ENCODE peak calls at places on chromosomes 12 and 14, in seven cellular contexts. One of them, this sample, is unnamed.

GRCh38 chr12:75130811-75131210 is 78.8 kb downstream of the KCNC2 start:
- DNase-seq in left ventricle myocardium inferior: no peak
- DNase-seq in epithelial cell of esophagus: peak
- DNase-seq in memory B cell: no peak
- DNase-seq in posterior vena cava: no peak
- DNase-seq in stimulated activated CD8-positive, alpha-beta memory T cell treated with anti-CD3 and anti-CD28 coated beads, Interleukin-15, amount 100 ng/mL, for 24 hours: no peak
- DNase-seq in lung microvascular endothelial cell: no peak
- DNase-seq in this sample: no peak

GRCh38 chr14:34331728-34332623 is 130.1 kb downstream of the SPTSSA start:
- DNase-seq in epithelial cell of esophagus: peak
- DNase-seq in posterior vena cava: peak
- DNase-seq in stimulated activated CD8-positive, alpha-beta memory T cell treated with anti-CD3 and anti-CD28 coated beads, Interleukin-15, amount 100 ng/mL, for 24 hours: peak
- DNase-seq in lung microvascular endothelial cell: peak
- DNase-seq in memory B cell: peak
- DNase-seq in left ventricle myocardium inferior: peak
- DNase-seq in this sample: no peak

GRCh38 chr12:114711689-114712152 is 27.7 kb upstream of the TBX3 start:
- DNase-seq in memory B cell: no peak
- DNase-seq in left ventricle myocardium inferior: no peak
- DNase-seq in lung microvascular endothelial cell: no peak
- DNase-seq in stimulated activated CD8-positive, alpha-beta memory T cell treated with anti-CD3 and anti-CD28 coated beads, Interleukin-15, amount 100 ng/mL, for 24 hours: no peak
- DNase-seq in epithelial cell of esophagus: peak
- DNase-seq in posterior vena cava: no peak
- DNase-seq in this sample: no peak

GRCh38 chr12:101670007-101670671 is 27.3 kb upstream of the CHPT1 start:
- DNase-seq in posterior vena cava: no peak
- DNase-seq in lung microvascular endothelial cell: peak
- DNase-seq in left ventricle myocardium inferior: no peak
- DNase-seq in epithelial cell of esophagus: peak
- DNase-seq in memory B cell: peak
- DNase-seq in stimulated activated CD8-positive, alpha-beta memory T cell treated with anti-CD3 and anti-CD28 coated beads, Interleukin-15, amount 100 ng/mL, for 24 hours: no peak
- DNase-seq in this sample: peak

GRCh38 chr12:89980236-89980635 is 271.6 kb upstream of the ATP2B1 start:
- DNase-seq in stimulated activated CD8-positive, alpha-beta memory T cell treated with anti-CD3 and anti-CD28 coated beads, Interleukin-15, amount 100 ng/mL, for 24 hours: no peak
- DNase-seq in left ventricle myocardium inferior: no peak
- DNase-seq in epithelial cell of esophagus: peak
- DNase-seq in lung microvascular endothelial cell: peak
- DNase-seq in posterior vena cava: no peak
- DNase-seq in memory B cell: no peak
- DNase-seq in this sample: no peak

GRCh38 chr12:9134981-9135628 is 19.4 kb upstream of the A2M start:
- DNase-seq in left ventricle myocardium inferior: no peak
- DNase-seq in memory B cell: no peak
- DNase-seq in lung microvascular endothelial cell: peak
- DNase-seq in stimulated activated CD8-positive, alpha-beta memory T cell treated with anti-CD3 and anti-CD28 coated beads, Interleukin-15, amount 100 ng/mL, for 24 hours: no peak
- DNase-seq in epithelial cell of esophagus: peak
- DNase-seq in posterior vena cava: no peak
- DNase-seq in this sample: no peak

GRCh38 chr12:122983789-122984515 is 3.5 kb downstream of the ARL6IP4 start:
- DNase-seq in left ventricle myocardium inferior: no peak
- DNase-seq in memory B cell: no peak
- DNase-seq in lung microvascular endothelial cell: peak
- DNase-seq in posterior vena cava: no peak
- DNase-seq in epithelial cell of esophagus: no peak
- DNase-seq in stimulated activated CD8-positive, alpha-beta memory T cell treated with anti-CD3 and anti-CD28 coated beads, Interleukin-15, amount 100 ng/mL, for 24 hours: no peak
- DNase-seq in this sample: no peak

GRCh38 chr14:96762650-96763049 is 34.5 kb upstream of the VRK1 start:
- DNase-seq in posterior vena cava: no peak
- DNase-seq in epithelial cell of esophagus: peak
- DNase-seq in memory B cell: peak
- DNase-seq in stimulated activated CD8-positive, alpha-beta memory T cell treated with anti-CD3 and anti-CD28 coated beads, Interleukin-15, amount 100 ng/mL, for 24 hours: no peak
- DNase-seq in left ventricle myocardium inferior: no peak
- DNase-seq in lung microvascular endothelial cell: peak
- DNase-seq in this sample: no peak

GRCh38 chr12:55365086-55365485 is 2.3 kb downstream of the OR6C75 start:
- DNase-seq in stimulated activated CD8-positive, alpha-beta memory T cell treated with anti-CD3 and anti-CD28 coated beads, Interleukin-15, amount 100 ng/mL, for 24 hours: no peak
- DNase-seq in memory B cell: no peak
- DNase-seq in left ventricle myocardium inferior: no peak
- DNase-seq in lung microvascular endothelial cell: no peak
- DNase-seq in posterior vena cava: no peak
- DNase-seq in epithelial cell of esophagus: no peak
- DNase-seq in this sample: no peak

GRCh38 chr12:96623818-96624217 is 134.4 kb downstream of the CFAP54 start:
- DNase-seq in epithelial cell of esophagus: no peak
- DNase-seq in posterior vena cava: no peak
- DNase-seq in memory B cell: no peak
- DNase-seq in left ventricle myocardium inferior: no peak
- DNase-seq in stimulated activated CD8-positive, alpha-beta memory T cell treated with anti-CD3 and anti-CD28 coated beads, Interleukin-15, amount 100 ng/mL, for 24 hours: no peak
- DNase-seq in lung microvascular endothelial cell: no peak
- DNase-seq in this sample: no peak

GRCh38 chr14:76918176-76918750 is 92.1 kb downstream of the LRRC74A start:
- DNase-seq in memory B cell: no peak
- DNase-seq in lung microvascular endothelial cell: no peak
- DNase-seq in stimulated activated CD8-positive, alpha-beta memory T cell treated with anti-CD3 and anti-CD28 coated beads, Interleukin-15, amount 100 ng/mL, for 24 hours: no peak
- DNase-seq in left ventricle myocardium inferior: peak
- DNase-seq in epithelial cell of esophagus: no peak
- DNase-seq in posterior vena cava: peak
- DNase-seq in this sample: peak

GRCh38 chr12:124686885-124687694 is 119.7 kb upstream of the NCOR2 start:
- DNase-seq in epithelial cell of esophagus: peak
- DNase-seq in stimulated activated CD8-positive, alpha-beta memory T cell treated with anti-CD3 and anti-CD28 coated beads, Interleukin-15, amount 100 ng/mL, for 24 hours: no peak
- DNase-seq in posterior vena cava: no peak
- DNase-seq in memory B cell: no peak
- DNase-seq in left ventricle myocardium inferior: no peak
- DNase-seq in lung microvascular endothelial cell: no peak
- DNase-seq in this sample: no peak

GRCh38 chr14:95463173-95463901 is 53.1 kb downstream of the SYNE3 start:
- DNase-seq in posterior vena cava: no peak
- DNase-seq in left ventricle myocardium inferior: no peak
- DNase-seq in memory B cell: peak
- DNase-seq in lung microvascular endothelial cell: peak
- DNase-seq in epithelial cell of esophagus: no peak
- DNase-seq in stimulated activated CD8-positive, alpha-beta memory T cell treated with anti-CD3 and anti-CD28 coated beads, Interleukin-15, amount 100 ng/mL, for 24 hours: no peak
- DNase-seq in this sample: no peak

GRCh38 chr12:71475280-71475679 is 35.7 kb downstream of the LGR5 start:
- DNase-seq in memory B cell: no peak
- DNase-seq in posterior vena cava: no peak
- DNase-seq in lung microvascular endothelial cell: no peak
- DNase-seq in stimulated activated CD8-positive, alpha-beta memory T cell treated with anti-CD3 and anti-CD28 coated beads, Interleukin-15, amount 100 ng/mL, for 24 hours: no peak
- DNase-seq in epithelial cell of esophagus: no peak
- DNase-seq in left ventricle myocardium inferior: peak
- DNase-seq in this sample: no peak

GRCh38 chr14:105853089-105853906 is 326.9 kb downstream of the TMEM121 start:
- DNase-seq in stimulated activated CD8-positive, alpha-beta memory T cell treated with anti-CD3 and anti-CD28 coated beads, Interleukin-15, amount 100 ng/mL, for 24 hours: no peak
- DNase-seq in posterior vena cava: no peak
- DNase-seq in epithelial cell of esophagus: no peak
- DNase-seq in memory B cell: no peak
- DNase-seq in lung microvascular endothelial cell: no peak
- DNase-seq in left ventricle myocardium inferior: no peak
- DNase-seq in this sample: no peak

GRCh38 chr14:104879201-104879982 is 14.3 kb downstream of the CEP170B start:
- DNase-seq in memory B cell: no peak
- DNase-seq in epithelial cell of esophagus: no peak
- DNase-seq in posterior vena cava: no peak
- DNase-seq in left ventricle myocardium inferior: peak
- DNase-seq in lung microvascular endothelial cell: no peak
- DNase-seq in stimulated activated CD8-positive, alpha-beta memory T cell treated with anti-CD3 and anti-CD28 coated beads, Interleukin-15, amount 100 ng/mL, for 24 hours: no peak
- DNase-seq in this sample: no peak

GRCh38 chr12:53991077-53991460 is 6.1 kb downstream of the HOXC10 start:
- DNase-seq in lung microvascular endothelial cell: no peak
- DNase-seq in left ventricle myocardium inferior: no peak
- DNase-seq in posterior vena cava: peak
- DNase-seq in stimulated activated CD8-positive, alpha-beta memory T cell treated with anti-CD3 and anti-CD28 coated beads, Interleukin-15, amount 100 ng/mL, for 24 hours: no peak
- DNase-seq in memory B cell: no peak
- DNase-seq in epithelial cell of esophagus: no peak
- DNase-seq in this sample: no peak

GRCh38 chr12:77118696-77119095 is 53.3 kb upstream of the E2F7 start:
- DNase-seq in stimulated activated CD8-positive, alpha-beta memory T cell treated with anti-CD3 and anti-CD28 coated beads, Interleukin-15, amount 100 ng/mL, for 24 hours: no peak
- DNase-seq in epithelial cell of esophagus: peak
- DNase-seq in lung microvascular endothelial cell: no peak
- DNase-seq in posterior vena cava: no peak
- DNase-seq in memory B cell: no peak
- DNase-seq in left ventricle myocardium inferior: no peak
- DNase-seq in this sample: no peak

This sample was measured in astrocyte of the cerebellum.